ENCODE peak calls at places on chromosomes 7 and 10, in nine cellular contexts. One of them, this sample, is unnamed.

GRCh38 chr10:85978566-85979358 is 387.8 kb downstream of the GRID1 start:
- DNase-seq in AG04449: no peak
- DNase-seq in retinal pigment epithelial cell: no peak
- DNase-seq in HL-60: no peak
- DNase-seq in astrocyte of the spinal cord: no peak
- DNase-seq in fibroblast of mammary gland: no peak
- DNase-seq in cardiac fibroblast: no peak
- DNase-seq in HFF-Myc: no peak
- DNase-seq in AG09309: no peak
- DNase-seq in this sample: no peak

GRCh38 chr10:132110091-132110490 is 44.3 kb downstream of the JAKMIP3 start:
- DNase-seq in AG04449: no peak
- DNase-seq in retinal pigment epithelial cell: no peak
- DNase-seq in HL-60: no peak
- DNase-seq in astrocyte of the spinal cord: no peak
- DNase-seq in fibroblast of mammary gland: no peak
- DNase-seq in cardiac fibroblast: no peak
- DNase-seq in HFF-Myc: no peak
- DNase-seq in AG09309: no peak
- DNase-seq in this sample: no peak

GRCh38 chr7:154651501-154651900 is 351.4 kb downstream of the PAXIP1 start:
- DNase-seq in AG04449: no peak
- DNase-seq in retinal pigment epithelial cell: no peak
- DNase-seq in HL-60: no peak
- DNase-seq in astrocyte of the spinal cord: no peak
- DNase-seq in fibroblast of mammary gland: no peak
- DNase-seq in cardiac fibroblast: no peak
- DNase-seq in HFF-Myc: no peak
- DNase-seq in AG09309: no peak
- DNase-seq in this sample: no peak

GRCh38 chr10:131178956-131179355 is 132.6 kb downstream of the TCERG1L start:
- DNase-seq in AG04449: no peak
- DNase-seq in retinal pigment epithelial cell: no peak
- DNase-seq in HL-60: no peak
- DNase-seq in astrocyte of the spinal cord: no peak
- DNase-seq in fibroblast of mammary gland: no peak
- DNase-seq in cardiac fibroblast: no peak
- DNase-seq in HFF-Myc: no peak
- DNase-seq in AG09309: no peak
- DNase-seq in this sample: no peak

GRCh38 chr7:54915870-54916598 is 102.8 kb upstream of the EGFR start:
- DNase-seq in AG04449: no peak
- DNase-seq in retinal pigment epithelial cell: no peak
- DNase-seq in HL-60: no peak
- DNase-seq in astrocyte of the spinal cord: no peak
- DNase-seq in fibroblast of mammary gland: no peak
- DNase-seq in cardiac fibroblast: no peak
- DNase-seq in HFF-Myc: no peak
- DNase-seq in AG09309: no peak
- DNase-seq in this sample: no peak

GRCh38 chr7:24851791-24852190 is 94.5 kb upstream of the GSDME start:
- DNase-seq in AG04449: no peak
- DNase-seq in retinal pigment epithelial cell: no peak
- DNase-seq in HL-60: no peak
- DNase-seq in astrocyte of the spinal cord: peak; percentile 41
- DNase-seq in fibroblast of mammary gland: peak; percentile 35
- DNase-seq in cardiac fibroblast: peak; percentile 41
- DNase-seq in HFF-Myc: no peak
- DNase-seq in AG09309: no peak
- DNase-seq in this sample: no peak

GRCh38 chr10:113581092-113581491 is 28.2 kb downstream of the HABP2 start:
- DNase-seq in AG04449: no peak
- DNase-seq in retinal pigment epithelial cell: no peak
- DNase-seq in HL-60: no peak
- DNase-seq in astrocyte of the spinal cord: no peak
- DNase-seq in fibroblast of mammary gland: no peak
- DNase-seq in cardiac fibroblast: no peak
- DNase-seq in HFF-Myc: no peak
- DNase-seq in AG09309: no peak
- DNase-seq in this sample: no peak

GRCh38 chr10:372566-372965 is 237.3 kb downstream of the ZMYND11 start:
- DNase-seq in AG04449: no peak
- DNase-seq in retinal pigment epithelial cell: no peak
- DNase-seq in HL-60: no peak
- DNase-seq in astrocyte of the spinal cord: no peak
- DNase-seq in fibroblast of mammary gland: no peak
- DNase-seq in cardiac fibroblast: no peak
- DNase-seq in HFF-Myc: no peak
- DNase-seq in AG09309: no peak
- DNase-seq in this sample: no peak

GRCh38 chr7:87359366-87359765 is 13.9 kb downstream of the CROT start:
- DNase-seq in AG04449: no peak
- DNase-seq in retinal pigment epithelial cell: peak; percentile 31
- DNase-seq in HL-60: no peak
- DNase-seq in astrocyte of the spinal cord: peak; percentile 68
- DNase-seq in fibroblast of mammary gland: peak; percentile 65
- DNase-seq in cardiac fibroblast: peak; percentile 55
- DNase-seq in HFF-Myc: no peak
- DNase-seq in AG09309: no peak
- DNase-seq in this sample: no peak

GRCh38 chr10:102651455-102652169 is 7.3 kb downstream of the TRIM8 start:
- DNase-seq in AG04449: no peak
- DNase-seq in retinal pigment epithelial cell: no peak
- DNase-seq in HL-60: no peak
- DNase-seq in astrocyte of the spinal cord: no peak
- DNase-seq in fibroblast of mammary gland: no peak
- DNase-seq in cardiac fibroblast: no peak
- DNase-seq in HFF-Myc: no peak
- DNase-seq in AG09309: no peak
- DNase-seq in this sample: no peak

GRCh38 chr7:28530175-28531142 is 118.1 kb downstream of the CREB5 start:
- DNase-seq in AG04449: no peak
- DNase-seq in retinal pigment epithelial cell: no peak
- DNase-seq in HL-60: no peak
- DNase-seq in astrocyte of the spinal cord: peak; percentile 66
- DNase-seq in fibroblast of mammary gland: no peak
- DNase-seq in cardiac fibroblast: peak; percentile 33
- DNase-seq in HFF-Myc: no peak
- DNase-seq in AG09309: no peak
- DNase-seq in this sample: no peak

GRCh38 chr10:102322914-102323313 is 72.6 kb upstream of the NFKB2 start:
- DNase-seq in AG04449: no peak
- DNase-seq in retinal pigment epithelial cell: no peak
- DNase-seq in HL-60: peak; percentile 43
- DNase-seq in astrocyte of the spinal cord: peak; percentile 50
- DNase-seq in fibroblast of mammary gland: no peak
- DNase-seq in cardiac fibroblast: peak; percentile 31
- DNase-seq in HFF-Myc: no peak
- DNase-seq in AG09309: no peak
- DNase-seq in this sample: no peak

GRCh38 chr10:7551289-7551688 is 115.5 kb downstream of the ITIH5 start:
- DNase-seq in AG04449: no peak
- DNase-seq in retinal pigment epithelial cell: no peak
- DNase-seq in HL-60: no peak
- DNase-seq in astrocyte of the spinal cord: no peak
- DNase-seq in fibroblast of mammary gland: no peak
- DNase-seq in cardiac fibroblast: no peak
- DNase-seq in HFF-Myc: no peak
- DNase-seq in AG09309: no peak
- DNase-seq in this sample: no peak

GRCh38 chr7:6209340-6209739 is 63.1 kb downstream of the CYTH3 start:
- DNase-seq in AG04449: no peak
- DNase-seq in retinal pigment epithelial cell: no peak
- DNase-seq in HL-60: no peak
- DNase-seq in astrocyte of the spinal cord: no peak
- DNase-seq in fibroblast of mammary gland: no peak
- DNase-seq in cardiac fibroblast: no peak
- DNase-seq in HFF-Myc: no peak
- DNase-seq in AG09309: no peak
- DNase-seq in this sample: no peak

GRCh38 chr7:127504715-127505114 is 80.7 kb downstream of the GCC1 start:
- DNase-seq in AG04449: no peak
- DNase-seq in retinal pigment epithelial cell: no peak
- DNase-seq in HL-60: no peak
- DNase-seq in astrocyte of the spinal cord: peak; percentile 5
- DNase-seq in fibroblast of mammary gland: peak; percentile 23
- DNase-seq in cardiac fibroblast: peak; percentile 17
- DNase-seq in HFF-Myc: no peak
- DNase-seq in AG09309: no peak
- DNase-seq in this sample: peak; percentile 12

GRCh38 chr7:84546403-84546802 is 351.8 kb upstream of the SEMA3A start:
- DNase-seq in AG04449: no peak
- DNase-seq in retinal pigment epithelial cell: no peak
- DNase-seq in HL-60: no peak
- DNase-seq in astrocyte of the spinal cord: no peak
- DNase-seq in fibroblast of mammary gland: no peak
- DNase-seq in cardiac fibroblast: no peak
- DNase-seq in HFF-Myc: no peak
- DNase-seq in AG09309: no peak
- DNase-seq in this sample: no peak

GRCh38 chr10:119991816-119992215 is 99.3 kb downstream of the SEC23IP start:
- DNase-seq in AG04449: no peak
- DNase-seq in retinal pigment epithelial cell: no peak
- DNase-seq in HL-60: no peak
- DNase-seq in astrocyte of the spinal cord: no peak
- DNase-seq in fibroblast of mammary gland: no peak
- DNase-seq in cardiac fibroblast: no peak
- DNase-seq in HFF-Myc: no peak
- DNase-seq in AG09309: no peak
- DNase-seq in this sample: no peak
- TF ChIP-seq CTCF in AG04449: no peak
- TF ChIP-seq CTCF in retinal pigment epithelial cell: no peak
- TF ChIP-seq CTCF in HL-60: no peak
- TF ChIP-seq CTCF in astrocyte of the spinal cord: no peak
- TF ChIP-seq CTCF in fibroblast of mammary gland: no peak
- TF ChIP-seq CTCF in cardiac fibroblast: no peak
- TF ChIP-seq CTCF in HFF-Myc: no peak
- TF ChIP-seq CTCF in AG09309: no peak
- TF ChIP-seq CTCF in this sample: no peak

GRCh38 chr7:15938153-15938552 is 251.7 kb upstream of the MEOX2 start:
- DNase-seq in AG04449: no peak
- DNase-seq in retinal pigment epithelial cell: no peak
- DNase-seq in HL-60: no peak
- DNase-seq in astrocyte of the spinal cord: no peak
- DNase-seq in fibroblast of mammary gland: no peak
- DNase-seq in cardiac fibroblast: no peak
- DNase-seq in HFF-Myc: no peak
- DNase-seq in AG09309: no peak
- DNase-seq in this sample: peak; percentile 17
- TF ChIP-seq CTCF in AG04449: no peak
- TF ChIP-seq CTCF in retinal pigment epithelial cell: no peak
- TF ChIP-seq CTCF in HL-60: no peak
- TF ChIP-seq CTCF in astrocyte of the spinal cord: no peak
- TF ChIP-seq CTCF in fibroblast of mammary gland: no peak
- TF ChIP-seq CTCF in cardiac fibroblast: no peak
- TF ChIP-seq CTCF in HFF-Myc: no peak
- TF ChIP-seq CTCF in AG09309: no peak
- TF ChIP-seq CTCF in this sample: no peak

GRCh38 chr7:122354656-122355055 is 50.1 kb upstream of the FEZF1 start:
- DNase-seq in AG04449: no peak
- DNase-seq in retinal pigment epithelial cell: no peak
- DNase-seq in HL-60: no peak
- DNase-seq in astrocyte of the spinal cord: no peak
- DNase-seq in fibroblast of mammary gland: no peak
- DNase-seq in cardiac fibroblast: no peak
- DNase-seq in HFF-Myc: no peak
- DNase-seq in AG09309: no peak
- DNase-seq in this sample: no peak

GRCh38 chr7:122352454-122352853 is 47.9 kb upstream of the FEZF1 start:
- DNase-seq in AG04449: no peak
- DNase-seq in retinal pigment epithelial cell: no peak
- DNase-seq in HL-60: no peak
- DNase-seq in astrocyte of the spinal cord: no peak
- DNase-seq in fibroblast of mammary gland: no peak
- DNase-seq in cardiac fibroblast: no peak
- DNase-seq in HFF-Myc: no peak
- DNase-seq in AG09309: no peak
- DNase-seq in this sample: no peak

GRCh38 chr7:122350701-122351100 is 46.2 kb upstream of the FEZF1 start:
- DNase-seq in AG04449: no peak
- DNase-seq in retinal pigment epithelial cell: no peak
- DNase-seq in HL-60: no peak
- DNase-seq in astrocyte of the spinal cord: no peak
- DNase-seq in fibroblast of mammary gland: no peak
- DNase-seq in cardiac fibroblast: no peak
- DNase-seq in HFF-Myc: no peak
- DNase-seq in AG09309: no peak
- DNase-seq in this sample: no peak
- TF ChIP-seq CTCF in AG04449: no peak
- TF ChIP-seq CTCF in retinal pigment epithelial cell: no peak
- TF ChIP-seq CTCF in HL-60: no peak
- TF ChIP-seq CTCF in astrocyte of the spinal cord: no peak
- TF ChIP-seq CTCF in fibroblast of mammary gland: no peak
- TF ChIP-seq CTCF in cardiac fibroblast: no peak
- TF ChIP-seq CTCF in HFF-Myc: no peak
- TF ChIP-seq CTCF in AG09309: no peak
- TF ChIP-seq CTCF in this sample: no peak

GRCh38 chr10:4075443-4075842 is 290.4 kb upstream of the KLF6 start:
- DNase-seq in AG04449: no peak
- DNase-seq in retinal pigment epithelial cell: no peak
- DNase-seq in HL-60: no peak
- DNase-seq in astrocyte of the spinal cord: no peak
- DNase-seq in fibroblast of mammary gland: no peak
- DNase-seq in cardiac fibroblast: no peak
- DNase-seq in HFF-Myc: no peak
- DNase-seq in AG09309: no peak
- DNase-seq in this sample: no peak

GRCh38 chr10:4070921-4071320 is 285.9 kb upstream of the KLF6 start:
- DNase-seq in AG04449: no peak
- DNase-seq in retinal pigment epithelial cell: no peak
- DNase-seq in HL-60: no peak
- DNase-seq in astrocyte of the spinal cord: no peak
- DNase-seq in fibroblast of mammary gland: no peak
- DNase-seq in cardiac fibroblast: no peak
- DNase-seq in HFF-Myc: no peak
- DNase-seq in AG09309: no peak
- DNase-seq in this sample: no peak

GRCh38 chr10:4070171-4070570 is 285.2 kb upstream of the KLF6 start:
- DNase-seq in AG04449: no peak
- DNase-seq in retinal pigment epithelial cell: no peak
- DNase-seq in HL-60: no peak
- DNase-seq in astrocyte of the spinal cord: no peak
- DNase-seq in fibroblast of mammary gland: no peak
- DNase-seq in cardiac fibroblast: no peak
- DNase-seq in HFF-Myc: no peak
- DNase-seq in AG09309: no peak
- DNase-seq in this sample: no peak

GRCh38 chr10:4074559-4075407 is 289.8 kb upstream of the KLF6 start:
- DNase-seq in AG04449: no peak
- DNase-seq in retinal pigment epithelial cell: no peak
- DNase-seq in HL-60: no peak
- DNase-seq in astrocyte of the spinal cord: peak; percentile 45
- DNase-seq in fibroblast of mammary gland: peak; percentile 47
- DNase-seq in cardiac fibroblast: peak; percentile 18
- DNase-seq in HFF-Myc: no peak
- DNase-seq in AG09309: no peak
- DNase-seq in this sample: no peak

DNA sequence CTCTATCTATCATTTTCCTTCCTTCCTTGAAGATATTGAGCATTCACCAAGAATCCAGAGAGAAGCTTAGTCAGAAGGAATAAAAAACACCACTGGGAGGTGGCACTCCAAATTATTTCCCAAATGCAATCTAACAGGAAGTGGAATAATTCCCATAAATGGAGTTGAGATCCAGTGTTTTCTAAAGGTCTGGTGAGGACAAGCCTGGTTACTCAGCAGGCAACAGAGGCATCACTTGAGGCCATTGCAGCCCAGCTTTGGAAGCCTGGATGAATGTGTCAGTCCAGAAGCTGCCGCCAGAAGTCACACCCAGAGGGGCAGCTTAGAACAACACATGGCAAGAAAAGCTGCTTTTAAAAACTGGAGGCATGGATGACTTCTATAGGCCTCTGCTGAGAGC is 288.9 kb upstream of the KLF6 start:
- DNase-seq in AG04449: peak; percentile 67
- DNase-seq in retinal pigment epithelial cell: no peak
- DNase-seq in HL-60: no peak
- DNase-seq in astrocyte of the spinal cord: peak; percentile 56
- DNase-seq in fibroblast of mammary gland: peak; percentile 95
- DNase-seq in cardiac fibroblast: peak; percentile 75
- DNase-seq in HFF-Myc: peak; percentile 31
- DNase-seq in AG09309: peak; percentile 75
- DNase-seq in this sample: no peak
- TF ChIP-seq CTCF in AG04449: no peak
- TF ChIP-seq CTCF in retinal pigment epithelial cell: no peak
- TF ChIP-seq CTCF in HL-60: no peak
- TF ChIP-seq CTCF in astrocyte of the spinal cord: no peak
- TF ChIP-seq CTCF in fibroblast of mammary gland: no peak
- TF ChIP-seq CTCF in cardiac fibroblast: no peak
- TF ChIP-seq CTCF in HFF-Myc: no peak
- TF ChIP-seq CTCF in AG09309: peak; percentile 6
- TF ChIP-seq CTCF in this sample: no peak